ENCODE peak calls at places on chromosomes 16 and 17, in ten cellular contexts. A is esophagus muscularis mucosa, T is lower lobe of right lung, L is iPS DF 6.9, D is A549, Z is Peyer's patch, G is GM23248, B is testis, X is ascending aorta, U is PC-9. R is an unnamed sample.

GRCh38 chr16:58494981-58495860 is 4.7 kb upstream of the NDRG4 start:
- DNase-seq in A (no peak), B (peak; percentile 95), L (peak; percentile 88), X (peak; percentile 91), T (no peak), U (peak; percentile 89), G (peak; percentile 88), Z (no peak), D (peak; percentile 92), R (peak; percentile 30)

GRCh38 chr17:63439682-63440081 is 6.4 kb downstream of the CYB561 start:
- DNase-seq in B (no peak), Z (no peak), U (no peak), D (no peak), G (peak; percentile 54), X (no peak), A (no peak), L (no peak), T (no peak), R (peak; percentile 36)

GRCh38 chr16:28910046-28911031 is 14.7 kb downstream of the RABEP2 start:
- DNase-seq in G (no peak), B (no peak), L (no peak), D (peak; percentile 55), X (no peak), T (no peak), Z (peak; percentile 64), A (no peak), U (peak; percentile 84), R (no peak)

GRCh38 chr16:68269793-68270192 is 5.5 kb downstream of the SLC7A6 start:
- DNase-seq in U (no peak), G (no peak), B (no peak), A (no peak), T (no peak), L (no peak), D (no peak), X (no peak), Z (no peak), R (no peak)

GRCh38 chr17:72411124-72411563 is 290.3 kb downstream of the SOX9 start:
- DNase-seq in B (no peak), T (no peak), G (no peak), U (peak; percentile 97), L (no peak), X (no peak), A (no peak), D (peak; percentile 55), Z (no peak), R (no peak)

GRCh38 chr16:11084484-11085024 is 140.2 kb downstream of the CLEC16A start:
- DNase-seq in B (no peak), G (peak; percentile 88), T (no peak), L (no peak), Z (no peak), D (no peak), A (no peak), U (no peak), X (no peak), R (no peak)

GRCh38 chr16:12500771-12501170 is 302.9 kb downstream of the CPPED1 start:
- DNase-seq in B (no peak), X (no peak), G (no peak), Z (peak; percentile 75), T (peak; percentile 71), A (no peak), L (no peak), D (peak; percentile 29), U (no peak), R (peak; percentile 76)

GRCh38 chr16:57379579-57379978 is 7.3 kb downstream of the CX3CL1 start:
- DNase-seq in Z (no peak), U (peak; percentile 82), B (no peak), L (no peak), D (peak; percentile 85), A (no peak), G (no peak), X (no peak), T (no peak), R (no peak)

GRCh38 chr16:89031715-89032659 is 55.0 kb upstream of the CBFA2T3 start:
- DNase-seq in U (no peak), B (no peak), Z (no peak), X (no peak), L (no peak), A (no peak), D (no peak), T (peak; percentile 81), G (no peak), R (peak; percentile 65)

GRCh38 chr16:58723109-58723508 is 11.0 kb downstream of the GOT2 start:
- DNase-seq in G (no peak), T (no peak), X (no peak), D (no peak), Z (no peak), A (no peak), L (no peak), B (no peak), U (no peak), R (no peak)

GRCh38 chr16:19119564-19119963 is 5.8 kb downstream of the ITPRIPL2 start:
- DNase-seq in A (no peak), D (no peak), Z (no peak), U (peak; percentile 91), G (peak; percentile 94), B (no peak), L (no peak), X (no peak), T (no peak), R (no peak)

GRCh38 chr16:57657228-57657627 is 10.9 kb upstream of the ADGRG3 start:
- DNase-seq in U (no peak), A (no peak), T (no peak), L (no peak), D (no peak), G (no peak), B (no peak), Z (no peak), X (no peak), R (no peak)

GRCh38 chr17:78965369-78965982 is 14.2 kb downstream of the LGALS3BP start:
- DNase-seq in U (no peak), B (no peak), L (no peak), A (no peak), Z (no peak), G (no peak), D (no peak), T (no peak), X (no peak), R (no peak)

GRCh38 chr17:81537343-81537855 is 9.2 kb downstream of the FSCN2 start:
- DNase-seq in Z (peak; percentile 77), U (no peak), A (no peak), G (no peak), X (no peak), B (peak; percentile 43), L (no peak), D (peak; percentile 67), T (no peak), R (no peak)

GRCh38 chr16:88697831-88698693 is 8.1 kb downstream of the RNF166 start:
- DNase-seq in X (no peak), T (no peak), Z (no peak), U (no peak), B (no peak), G (no peak), L (no peak), A (no peak), D (no peak), R (no peak)

GRCh38 chr17:58525239-58525638 is 10.8 kb upstream of the MTMR4 start:
- DNase-seq in B (no peak), G (peak; percentile 89), U (no peak), T (no peak), Z (no peak), L (no peak), A (no peak), D (no peak), X (peak; percentile 88), R (no peak)

GRCh38 chr17:50904522-50905459 is 38.6 kb upstream of the TOB1 start:
- DNase-seq in D (no peak), U (peak; percentile 95), G (peak; percentile 27), A (no peak), T (peak; percentile 63), X (peak; percentile 82), L (no peak), B (peak; percentile 50), Z (peak; percentile 75), R (no peak)

GRCh38 chr16:89052191-89052787 is 41.4 kb upstream of the ACSF3 start:
- DNase-seq in T (peak; percentile 41), G (peak; percentile 31), D (no peak), U (no peak), X (no peak), Z (no peak), A (no peak), B (no peak), L (no peak), R (no peak)

DNA sequence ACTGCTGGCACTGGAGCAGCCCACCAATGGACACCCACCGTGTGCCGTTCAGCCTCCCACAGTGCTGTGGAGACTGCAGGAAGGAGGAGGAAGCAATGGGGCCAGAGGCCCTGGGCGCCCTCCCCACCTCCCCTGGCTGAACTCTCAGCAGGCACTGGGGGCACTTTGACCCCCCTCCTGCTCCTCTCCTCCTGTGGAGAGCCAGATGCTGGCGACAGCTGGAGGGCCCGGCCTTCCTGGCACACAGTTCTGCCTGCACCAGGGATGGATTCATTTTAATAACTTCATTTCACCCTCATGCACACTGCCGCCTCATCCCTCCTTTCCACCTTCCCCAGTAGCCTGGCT is 5.9 kb downstream of the NXPH3 start:
- DNase-seq in L (no peak), B (no peak), U (no peak), A (no peak), Z (no peak), G (no peak), T (no peak), X (no peak), D (no peak), R (no peak)
- H3K4me1 ChIP-seq in L (peaks cover 4% of the 10 kb centered on the region), B (peaks cover 12% of the 10 kb centered on the region), U (peaks cover 7% of the 10 kb centered on the region), A (peaks cover 19% of the 10 kb centered on the region), Z (peaks cover 13% of the 10 kb centered on the region), G (peaks cover 5% of the 10 kb centered on the region), T (peaks cover 9% of the 10 kb centered on the region), X (peaks cover 12% of the 10 kb centered on the region), D (no peaks in the 10 kb centered on the region), R (peaks cover 4% of the 10 kb centered on the region)

GRCh38 chr17:45313419-45313771 is 3.4 kb downstream of the MAP3K14 start:
- DNase-seq in T (no peak), Z (no peak), B (no peak), G (no peak), U (no peak), A (no peak), X (no peak), L (no peak), D (no peak), R (no peak)
- H3K4me1 ChIP-seq in T (peaks cover 86% of the 10 kb centered on the region), Z (peaks cover 84% of the 10 kb centered on the region), B (peaks cover 52% of the 10 kb centered on the region), G (peaks cover 63% of the 10 kb centered on the region), U (peaks cover 74% of the 10 kb centered on the region), A (peaks cover 84% of the 10 kb centered on the region), X (peaks cover 7% of the 10 kb centered on the region), L (no peaks in the 10 kb centered on the region), D (peaks cover 71% of the 10 kb centered on the region), R (peaks cover 87% of the 10 kb centered on the region)

GRCh38 chr16:64304376-64304775 is 817.5 kb downstream of the CDH11 start:
- DNase-seq in A (no peak), D (no peak), B (no peak), Z (no peak), T (no peak), U (no peak), X (no peak), G (no peak), L (no peak), R (no peak)
- H3K4me1 ChIP-seq in A (no peaks in the 10 kb centered on the region), D (no peaks in the 10 kb centered on the region), B (no peaks in the 10 kb centered on the region), Z (no peaks in the 10 kb centered on the region), T (no peaks in the 10 kb centered on the region), U (no peaks in the 10 kb centered on the region), X (no peaks in the 10 kb centered on the region), G (no peaks in the 10 kb centered on the region), L (peaks cover 2% of the 10 kb centered on the region), R (no peaks in the 10 kb centered on the region)

DNA sequence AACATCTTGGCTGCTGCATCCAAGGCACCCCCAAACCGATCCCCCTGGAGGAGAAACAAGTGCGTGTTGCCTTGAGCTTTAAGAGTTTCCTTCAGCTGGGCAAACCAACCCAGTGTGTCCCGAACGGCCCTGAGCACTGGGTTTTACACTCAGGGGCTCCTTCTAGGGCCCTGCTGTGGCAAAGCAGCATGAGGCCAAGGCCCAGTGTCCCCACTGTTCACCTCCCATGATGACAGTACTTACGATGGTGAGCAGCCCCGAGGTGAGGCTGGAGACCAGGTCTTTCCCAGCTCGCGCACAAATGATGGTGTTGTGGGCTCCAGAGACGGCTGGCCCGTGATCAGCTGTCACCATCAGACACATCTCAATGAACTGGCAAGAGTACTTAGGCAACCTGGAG is 6.6 kb upstream of the KLHL11 start:
- DNase-seq in U (no peak), T (no peak), X (no peak), A (no peak), B (no peak), Z (no peak), G (no peak), L (no peak), D (no peak), R (no peak)
- H3K4me1 ChIP-seq in U (no peaks in the 10 kb centered on the region), T (no peaks in the 10 kb centered on the region), X (no peaks in the 10 kb centered on the region), A (no peaks in the 10 kb centered on the region), B (no peaks in the 10 kb centered on the region), Z (no peaks in the 10 kb centered on the region), G (no peaks in the 10 kb centered on the region), L (no peaks in the 10 kb centered on the region), D (peaks cover 11% of the 10 kb centered on the region), R (peaks cover 6% of the 10 kb centered on the region)